ENCODE peak calls at places on chromosomes 13 and 19, in four cellular contexts. U is fibroblast of pulmonary artery; P is activated T-cell treated with anti-CD3 and anti-CD28 coated beads, Interleukin-2, amount 50 U/mL, for 72 hours; N is pancreas. S is an unnamed sample.
A peak's percentile ranks its signal among the peaks of the same experiment; 100 is the strongest.

GRCh38 chr13:71005919-71006318 is 861.1 kb downstream of the DACH1 start:
- DNase-seq in U (no peak), P (no peak), N (no peak), S (no peak)

GRCh38 chr13:98508280-98509074 is 68.4 kb downstream of the STK24 start:
- DNase-seq in U (peak; percentile 71), P (no peak), N (no peak), S (peak; percentile 80)

GRCh38 chr13:105929486-105929885 is 606.0 kb downstream of the EFNB2 start:
- DNase-seq in U (no peak), P (no peak), N (no peak), S (no peak)

GRCh38 chr13:53060840-53061485 is 32.4 kb downstream of the OLFM4 start:
- DNase-seq in U (no peak), P (no peak), N (no peak), S (no peak)

GRCh38 chr19:58203814-58204475 is 21.1 kb downstream of the ZNF274 start:
- DNase-seq in U (no peak), P (no peak), N (peak; percentile 42), S (no peak)

GRCh38 chr13:42876810-42877550 is 95.6 kb downstream of the FAM216B start:
- DNase-seq in U (peak; percentile 89), P (no peak), N (no peak), S (peak; percentile 79)

GRCh38 chr19:34366670-34367423 is 1.9 kb downstream of the GPI start:
- DNase-seq in U (peak; percentile 84), P (peak; percentile 12), N (no peak), S (peak; percentile 26)

GRCh38 chr19:47723573-47723923 is 10.3 kb downstream of the EHD2 start:
- DNase-seq in U (peak; percentile 91), P (peak; percentile 38), N (no peak), S (peak; percentile 94)

GRCh38 chr19:52336976-52337375 is 933 bp downstream of the ZNF610 start:
- DNase-seq in U (peak; percentile 13), P (peak; percentile 9), N (no peak), S (peak; percentile 33)

GRCh38 chr13:88800505-88800904 is 1129.3 kb downstream of the SLITRK5 start:
- DNase-seq in U (no peak), P (no peak), N (no peak), S (no peak)

GRCh38 chr19:19043481-19043880 is 10.1 kb downstream of the ARMC6 start:
- DNase-seq in U (no peak), P (no peak), N (peak; percentile 52), S (no peak)

GRCh38 chr19:45600340-45600885 is 1.6 kb downstream of the GPR4 start:
- DNase-seq in U (no peak), P (no peak), N (no peak), S (no peak)

GRCh38 chr19:55479451-55480230 is 3.2 kb downstream of the ZNF628 start:
- DNase-seq in U (no peak), P (no peak), N (peak; percentile 71), S (no peak)

GRCh38 chr19:5038631-5039271 is 69.8 kb downstream of the KDM4B start:
- DNase-seq in U (peak; percentile 28), P (no peak), N (no peak), S (peak; percentile 40)

GRCh38 chr13:23547000-23547590 is 23.1 kb upstream of the TNFRSF19 start:
- DNase-seq in U (peak; percentile 47), P (no peak), N (peak; percentile 43), S (peak; percentile 8)

GRCh38 chr19:51375504-51376221 is 3.2 kb upstream of the NKG7 start:
- DNase-seq in U (no peak), P (peak; percentile 57), N (no peak), S (no peak)

GRCh38 chr19:13938361-13939027 is at the start of gene PODNL1:
- DNase-seq in U (peak; percentile 64), P (no peak), N (peak; percentile 65), S (peak; percentile 22)

GRCh38 chr19:49362048-49362925 is at the start of gene TEAD2:
- DNase-seq in U (peak; percentile 50), P (no peak), N (peak; percentile 83), S (peak; percentile 78)

GRCh38 chr19:1566392-1567115 is 1.6 kb downstream of the MEX3D start:
- DNase-seq in U (peak; percentile 82), P (no peak), N (peak; percentile 84), S (peak; percentile 87)

GRCh38 chr13:42486711-42487198 is 87.2 kb upstream of the TNFSF11 start:
- DNase-seq in U (peak; percentile 81), P (no peak), N (no peak), S (peak; percentile 91)

GRCh38 chr19:50046649-50047503 is 21.1 kb downstream of the ZNF473 start:
- DNase-seq in U (peak; percentile 17), P (peak; percentile 56), N (no peak), S (no peak)

GRCh38 chr19:48802623-48803022 is 8.2 kb downstream of the BCAT2 start:
- DNase-seq in U (no peak), P (no peak), N (no peak), S (no peak)

GRCh38 chr19:51091895-51092873 is 9.5 kb upstream of the KLK14 start:
- DNase-seq in U (no peak), P (no peak), N (no peak), S (no peak)

GRCh38 chr13:78662467-78662866 is 3.5 kb upstream of the OBI1 start:
- DNase-seq in U (no peak), P (no peak), N (no peak), S (no peak)

GRCh38 chr19:611506-611869 is 21.8 kb downstream of the HCN2 start:
- DNase-seq in U (peak; percentile 63), P (peak; percentile 80), N (no peak), S (peak; percentile 79)

GRCh38 chr19:20151617-20152145 is 15.3 kb upstream of the ZNF486 start:
- DNase-seq in U (no peak), P (no peak), N (no peak), S (no peak)

GRCh38 chr13:99590519-99591011 is 89.3 kb downstream of the TM9SF2 start:
- DNase-seq in U (peak; percentile 73), P (no peak), N (no peak), S (no peak)

GRCh38 chr19:50427997-50428425 is 4.7 kb upstream of the MYBPC2 start:
- DNase-seq in U (peak; percentile 84), P (peak; percentile 39), N (peak; percentile 86), S (peak; percentile 72)

GRCh38 chr13:26523007-26523406 is 34.5 kb upstream of the WASF3 start:
- DNase-seq in U (no peak), P (no peak), N (no peak), S (no peak)

GRCh38 chr13:51956717-51957116 is 54.5 kb downstream of the ATP7B start:
- DNase-seq in U (no peak), P (no peak), N (no peak), S (no peak)

GRCh38 chr19:55206664-55207500 is 2.4 kb downstream of the PTPRH start:
- DNase-seq in U (peak; percentile 91), P (peak; percentile 56), N (peak; percentile 96), S (peak; percentile 90)

S was measured in mesenchymal stem cell.